ENCODE peak calls at places on chromosome 16, in five cellular contexts. One of them, this sample, is unnamed.

GRCh38 chr16:73040136-73040535 is 7.8 kb downstream of the ZFHX3 start:
- DNase-seq in testis: no peak
- DNase-seq in neural progenitor cell: peak; percentile 57
- DNase-seq in fibroblast of mammary gland: no peak
- DNase-seq in cardiac fibroblast: no peak
- DNase-seq in this sample: no peak

GRCh38 chr16:28491080-28491969 is 549 bp downstream of the CLN3 start:
- DNase-seq in testis: peak; percentile 59
- DNase-seq in cardiac fibroblast: peak; percentile 9
- DNase-seq in neural progenitor cell: peak; percentile 64
- DNase-seq in fibroblast of mammary gland: no peak
- DNase-seq in this sample: no peak

GRCh38 chr16:86923656-86924055 is 345.3 kb downstream of the FOXL1 start:
- DNase-seq in testis: no peak
- DNase-seq in neural progenitor cell: no peak
- DNase-seq in cardiac fibroblast: no peak
- DNase-seq in fibroblast of mammary gland: no peak
- DNase-seq in this sample: no peak

GRCh38 chr16:66044616-66045015 is 321.9 kb upstream of the CDH5 start:
- DNase-seq in neural progenitor cell: no peak
- DNase-seq in cardiac fibroblast: no peak
- DNase-seq in fibroblast of mammary gland: no peak
- DNase-seq in testis: no peak
- DNase-seq in this sample: no peak

GRCh38 chr16:19196871-19197270 is 28.8 kb downstream of the SYT17 start:
- DNase-seq in cardiac fibroblast: no peak
- DNase-seq in testis: no peak
- DNase-seq in neural progenitor cell: no peak
- DNase-seq in fibroblast of mammary gland: no peak
- DNase-seq in this sample: no peak

GRCh38 chr16:30079480-30079879 is 3.7 kb downstream of the PPP4C start:
- DNase-seq in fibroblast of mammary gland: no peak
- DNase-seq in cardiac fibroblast: no peak
- DNase-seq in testis: no peak
- DNase-seq in neural progenitor cell: no peak
- DNase-seq in this sample: no peak

GRCh38 chr16:87580855-87581261 is 21.4 kb upstream of the JPH3 start:
- DNase-seq in testis: no peak
- DNase-seq in cardiac fibroblast: peak; percentile 63
- DNase-seq in neural progenitor cell: no peak
- DNase-seq in fibroblast of mammary gland: peak; percentile 88
- DNase-seq in this sample: peak; percentile 85

GRCh38 chr16:3618782-3619166 is 7.4 kb upstream of the SLX4 start:
- DNase-seq in fibroblast of mammary gland: no peak
- DNase-seq in cardiac fibroblast: no peak
- DNase-seq in neural progenitor cell: no peak
- DNase-seq in testis: no peak
- DNase-seq in this sample: no peak

GRCh38 chr16:28883221-28883996 is 5.1 kb downstream of the ATP2A1 start:
- DNase-seq in neural progenitor cell: no peak
- DNase-seq in fibroblast of mammary gland: no peak
- DNase-seq in cardiac fibroblast: no peak
- DNase-seq in testis: no peak
- DNase-seq in this sample: no peak

GRCh38 chr16:1899641-1900451 is 18.4 kb downstream of the HS3ST6 start:
- DNase-seq in fibroblast of mammary gland: no peak
- DNase-seq in cardiac fibroblast: no peak
- DNase-seq in neural progenitor cell: no peak
- DNase-seq in testis: no peak
- DNase-seq in this sample: no peak

GRCh38 chr16:23434380-23434779 is 18.6 kb downstream of the COG7 start:
- DNase-seq in cardiac fibroblast: peak; percentile 85
- DNase-seq in fibroblast of mammary gland: peak; percentile 80
- DNase-seq in neural progenitor cell: peak; percentile 65
- DNase-seq in testis: no peak
- DNase-seq in this sample: peak; percentile 26

GRCh38 chr16:13909872-13910303 is 10.1 kb upstream of the ERCC4 start:
- DNase-seq in neural progenitor cell: no peak
- DNase-seq in testis: peak; percentile 54
- DNase-seq in cardiac fibroblast: peak; percentile 91
- DNase-seq in fibroblast of mammary gland: peak; percentile 47
- DNase-seq in this sample: peak; percentile 12

GRCh38 chr16:27756206-27756970 is 206.4 kb downstream of the KATNIP start:
- DNase-seq in cardiac fibroblast: no peak
- DNase-seq in fibroblast of mammary gland: no peak
- DNase-seq in testis: no peak
- DNase-seq in neural progenitor cell: no peak
- DNase-seq in this sample: no peak

GRCh38 chr16:57185446-57185944 is 344 bp downstream of the PSME3IP1 start:
- DNase-seq in testis: peak; percentile 55
- DNase-seq in fibroblast of mammary gland: peak; percentile 84
- DNase-seq in cardiac fibroblast: peak; percentile 84
- DNase-seq in neural progenitor cell: peak; percentile 67
- DNase-seq in this sample: no peak

GRCh38 chr16:1786242-1787055 is 3.7 kb downstream of the NUBP2 start:
- DNase-seq in cardiac fibroblast: no peak
- DNase-seq in testis: no peak
- DNase-seq in neural progenitor cell: no peak
- DNase-seq in fibroblast of mammary gland: no peak
- DNase-seq in this sample: no peak

GRCh38 chr16:56800355-56800754 is 64.7 kb upstream of the SLC12A3 start:
- DNase-seq in neural progenitor cell: no peak
- DNase-seq in fibroblast of mammary gland: no peak
- DNase-seq in cardiac fibroblast: peak; percentile 47
- DNase-seq in testis: no peak
- DNase-seq in this sample: no peak

GRCh38 chr16:86566966-86567700 is 504 bp downstream of the FOXC2 start:
- DNase-seq in neural progenitor cell: peak; percentile 82
- DNase-seq in testis: no peak
- DNase-seq in cardiac fibroblast: peak; percentile 86
- DNase-seq in fibroblast of mammary gland: peak; percentile 61
- DNase-seq in this sample: no peak

GRCh38 chr16:24139282-24139681 is 116.9 kb upstream of the CACNG3 start:
- DNase-seq in neural progenitor cell: no peak
- DNase-seq in testis: no peak
- DNase-seq in fibroblast of mammary gland: no peak
- DNase-seq in cardiac fibroblast: no peak
- DNase-seq in this sample: no peak

GRCh38 chr16:15434425-15435215 is at the start of gene BMERB1:
- DNase-seq in cardiac fibroblast: peak; percentile 78
- DNase-seq in fibroblast of mammary gland: peak; percentile 66
- DNase-seq in testis: peak; percentile 74
- DNase-seq in neural progenitor cell: peak; percentile 92
- DNase-seq in this sample: peak; percentile 37

GRCh38 chr16:12703935-12704334 is 99.8 kb downstream of the CPPED1 start:
- DNase-seq in fibroblast of mammary gland: peak; percentile 41
- DNase-seq in testis: no peak
- DNase-seq in cardiac fibroblast: no peak
- DNase-seq in neural progenitor cell: no peak
- DNase-seq in this sample: no peak

GRCh38 chr16:83771306-83771942 is 36.4 kb upstream of the HSBP1 start:
- DNase-seq in neural progenitor cell: no peak
- DNase-seq in fibroblast of mammary gland: no peak
- DNase-seq in testis: peak; percentile 21
- DNase-seq in cardiac fibroblast: no peak
- DNase-seq in this sample: no peak

GRCh38 chr16:4339909-4340308 is 11.2 kb downstream of the PAM16 start:
- DNase-seq in fibroblast of mammary gland: no peak
- DNase-seq in neural progenitor cell: no peak
- DNase-seq in testis: no peak
- DNase-seq in cardiac fibroblast: peak; percentile 31
- DNase-seq in this sample: no peak

GRCh38 chr16:22648141-22648540 is 137.4 kb downstream of the NPIPB5 start:
- DNase-seq in fibroblast of mammary gland: no peak
- DNase-seq in cardiac fibroblast: no peak
- DNase-seq in testis: no peak
- DNase-seq in neural progenitor cell: no peak
- DNase-seq in this sample: no peak

GRCh38 chr16:28597692-28598261 is 927 bp upstream of the SULT1A2 start:
- DNase-seq in testis: no peak
- DNase-seq in cardiac fibroblast: no peak
- DNase-seq in fibroblast of mammary gland: no peak
- DNase-seq in neural progenitor cell: peak; percentile 50
- DNase-seq in this sample: no peak

GRCh38 chr16:62985727-62986126 is 949.5 kb upstream of the CDH8 start:
- DNase-seq in fibroblast of mammary gland: no peak
- DNase-seq in testis: no peak
- DNase-seq in neural progenitor cell: no peak
- DNase-seq in cardiac fibroblast: no peak
- DNase-seq in this sample: no peak

GRCh38 chr16:64321066-64321465 is 800.8 kb downstream of the CDH11 start:
- DNase-seq in neural progenitor cell: no peak
- DNase-seq in cardiac fibroblast: no peak
- DNase-seq in testis: no peak
- DNase-seq in fibroblast of mammary gland: no peak
- DNase-seq in this sample: no peak

GRCh38 chr16:64317601-64318000 is 804.3 kb downstream of the CDH11 start:
- DNase-seq in testis: no peak
- DNase-seq in fibroblast of mammary gland: no peak
- DNase-seq in neural progenitor cell: no peak
- DNase-seq in cardiac fibroblast: no peak
- DNase-seq in this sample: no peak

DNA sequence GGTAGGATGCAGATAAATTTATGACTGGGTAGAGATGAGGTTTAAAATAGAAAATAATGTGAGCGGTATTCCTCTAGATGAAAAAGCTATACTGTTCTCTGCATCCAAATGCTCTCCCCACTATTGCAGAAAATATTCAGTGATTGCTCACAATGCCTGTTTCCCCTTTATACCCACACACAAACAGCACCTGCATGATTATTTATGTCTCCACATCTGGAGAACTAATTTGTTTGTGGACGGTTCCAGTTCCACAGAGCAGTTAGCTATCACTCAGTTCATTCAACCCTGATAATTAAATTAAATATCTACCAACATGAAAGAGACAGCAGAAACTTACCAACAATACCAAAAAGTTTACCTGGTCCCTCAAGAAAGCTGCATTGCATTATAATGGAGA is 800.0 kb downstream of the CDH11 start:
- DNase-seq in fibroblast of mammary gland: no peak
- DNase-seq in cardiac fibroblast: no peak
- DNase-seq in testis: no peak
- DNase-seq in neural progenitor cell: no peak
- DNase-seq in this sample: no peak
- H3K4me3 ChIP-seq in fibroblast of mammary gland: no peak overlapping the region
- H3K4me3 ChIP-seq in cardiac fibroblast: no peak overlapping the region
- H3K4me3 ChIP-seq in testis: no peak overlapping the region
- H3K4me3 ChIP-seq in neural progenitor cell: no peak overlapping the region
- H3K4me3 ChIP-seq in this sample: no peak overlapping the region

GRCh38 chr16:88939814-88940195 is 37.2 kb downstream of the CBFA2T3 start:
- DNase-seq in testis: no peak
- DNase-seq in cardiac fibroblast: no peak
- DNase-seq in neural progenitor cell: no peak
- DNase-seq in fibroblast of mammary gland: no peak
- DNase-seq in this sample: no peak

GRCh38 chr16:88936913-88937666 is 39.9 kb downstream of the CBFA2T3 start:
- DNase-seq in cardiac fibroblast: no peak
- DNase-seq in neural progenitor cell: no peak
- DNase-seq in fibroblast of mammary gland: no peak
- DNase-seq in testis: no peak
- DNase-seq in this sample: no peak

GRCh38 chr16:88938119-88938932 is 38.7 kb downstream of the CBFA2T3 start:
- DNase-seq in cardiac fibroblast: no peak
- DNase-seq in neural progenitor cell: no peak
- DNase-seq in fibroblast of mammary gland: no peak
- DNase-seq in testis: no peak
- DNase-seq in this sample: no peak

GRCh38 chr16:88940196-88941050 is 36.6 kb downstream of the CBFA2T3 start:
- DNase-seq in testis: no peak
- DNase-seq in fibroblast of mammary gland: no peak
- DNase-seq in neural progenitor cell: peak; percentile 59
- DNase-seq in cardiac fibroblast: no peak
- DNase-seq in this sample: no peak

GRCh38 chr16:88938933-88939813 is 37.8 kb downstream of the CBFA2T3 start:
- DNase-seq in fibroblast of mammary gland: no peak
- DNase-seq in cardiac fibroblast: no peak
- DNase-seq in testis: no peak
- DNase-seq in neural progenitor cell: no peak
- DNase-seq in this sample: no peak
- H3K4me3 ChIP-seq in fibroblast of mammary gland: no peak overlapping the region
- H3K4me3 ChIP-seq in cardiac fibroblast: no peak overlapping the region
- H3K4me3 ChIP-seq in testis: no peak overlapping the region
- H3K4me3 ChIP-seq in neural progenitor cell: no peak overlapping the region
- H3K4me3 ChIP-seq in this sample: no peak overlapping the region

GRCh38 chr16:31352344-31353115 is 2.4 kb upstream of the ITGAX start:
- DNase-seq in cardiac fibroblast: no peak
- DNase-seq in fibroblast of mammary gland: no peak
- DNase-seq in testis: no peak
- DNase-seq in neural progenitor cell: no peak
- DNase-seq in this sample: no peak

GRCh38 chr16:31354394-31355291 is at the start of gene ITGAX:
- DNase-seq in neural progenitor cell: no peak
- DNase-seq in cardiac fibroblast: peak; percentile 28
- DNase-seq in fibroblast of mammary gland: peak; percentile 64
- DNase-seq in testis: peak; percentile 62
- DNase-seq in this sample: peak; percentile 6

GRCh38 chr16:31351246-31351936 is 3.6 kb upstream of the ITGAX start:
- DNase-seq in testis: no peak
- DNase-seq in cardiac fibroblast: no peak
- DNase-seq in fibroblast of mammary gland: no peak
- DNase-seq in neural progenitor cell: no peak
- DNase-seq in this sample: no peak

GRCh38 chr16:31350275-31351005 is 4.5 kb upstream of the ITGAX start:
- DNase-seq in cardiac fibroblast: no peak
- DNase-seq in fibroblast of mammary gland: no peak
- DNase-seq in neural progenitor cell: no peak
- DNase-seq in testis: peak; percentile 28
- DNase-seq in this sample: no peak

GRCh38 chr16:31351937-31352315 is 3.0 kb upstream of the ITGAX start:
- DNase-seq in fibroblast of mammary gland: peak; percentile 29
- DNase-seq in cardiac fibroblast: peak; percentile 20
- DNase-seq in testis: no peak
- DNase-seq in neural progenitor cell: no peak
- DNase-seq in this sample: no peak
- H3K4me3 ChIP-seq in fibroblast of mammary gland: no peak overlapping the region
- H3K4me3 ChIP-seq in cardiac fibroblast: no peak overlapping the region
- H3K4me3 ChIP-seq in testis: no peak overlapping the region
- H3K4me3 ChIP-seq in neural progenitor cell: no peak overlapping the region
- H3K4me3 ChIP-seq in this sample: no peak overlapping the region

DNA sequence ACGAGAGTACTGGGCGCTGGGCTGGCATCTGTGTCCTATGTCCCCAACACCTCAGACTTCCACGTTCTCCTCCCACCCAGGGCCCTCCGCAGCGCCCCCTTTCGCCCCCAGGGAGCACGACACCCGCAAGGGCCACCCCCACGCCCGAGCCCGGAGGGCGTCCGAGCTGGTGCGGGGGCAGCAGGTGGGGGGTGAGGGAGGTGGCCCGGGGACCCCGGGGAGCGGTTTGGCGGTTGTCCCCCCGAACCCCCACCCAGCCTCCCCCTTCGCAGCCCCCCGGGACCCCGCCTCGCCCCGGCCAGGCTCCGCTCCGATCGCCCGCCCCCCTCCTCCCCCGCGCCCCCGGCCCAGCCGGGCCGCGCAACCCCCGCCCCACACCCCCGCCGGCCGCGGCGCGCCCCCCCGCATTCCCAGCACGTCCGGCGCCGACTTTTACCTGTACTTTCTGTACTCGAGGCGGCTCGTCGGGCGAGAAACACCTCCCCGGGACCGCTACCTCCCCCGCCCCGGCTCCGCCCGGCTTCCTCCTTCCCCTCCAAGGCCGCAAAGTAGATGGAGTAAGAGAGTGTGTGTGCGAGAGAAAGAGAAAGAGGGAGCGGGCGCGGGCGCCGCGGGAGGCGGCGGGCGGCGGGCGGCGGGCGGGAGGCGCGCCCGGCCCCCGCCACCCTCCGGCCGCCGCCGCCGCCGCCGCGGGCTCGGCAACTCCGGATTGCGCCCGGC is 897 bp downstream of the CDYL2 start:
- DNase-seq in cardiac fibroblast: peak; percentile 24
- DNase-seq in neural progenitor cell: peak; percentile 63
- DNase-seq in testis: peak; percentile 43
- DNase-seq in fibroblast of mammary gland: no peak
- DNase-seq in this sample: no peak
- H3K4me3 ChIP-seq in cardiac fibroblast: peak overlapping the region; percentile 64
- H3K4me3 ChIP-seq in neural progenitor cell: peak overlapping the region; percentile 64
- H3K4me3 ChIP-seq in testis: peak overlapping the region; percentile 59
- H3K4me3 ChIP-seq in fibroblast of mammary gland: peak overlapping the region; percentile 48
- H3K4me3 ChIP-seq in this sample: peak overlapping the region; percentile 57